ENCODE peak calls at places on chromosome 9, in four cellular contexts. O, U, R and V are unnamed samples.

GRCh38 chr9:12849486-12850010 is 74.7 kb downstream of the LURAP1L start:
- DNase-seq in O (no peak), U (no peak), R (peak), V (no peak)

GRCh38 chr9:121956808-121957207 is 136.3 kb downstream of the TTLL11 start:
- DNase-seq in O (no peak), U (no peak), R (no peak), V (no peak)

GRCh38 chr9:122144006-122144405 is 15.6 kb downstream of the NDUFA8 start:
- DNase-seq in O (no peak), U (no peak), R (no peak), V (no peak)

GRCh38 chr9:111952559-111952958 is 55.9 kb downstream of the UGCG start:
- DNase-seq in O (no peak), U (no peak), R (peak), V (no peak)

GRCh38 chr9:133151601-133152525 is 11.9 kb downstream of the GBGT1 start:
- DNase-seq in O (no peak), U (no peak), R (no peak), V (no peak)

GRCh38 chr9:114906922-114907571 is 23.3 kb downstream of the TNFSF8 start:
- DNase-seq in O (peak), U (peak), R (peak), V (peak)

GRCh38 chr9:110700953-110701352 is 32.4 kb downstream of the MUSK start:
- DNase-seq in O (no peak), U (no peak), R (peak), V (no peak)

GRCh38 chr9:124696101-124696500 is 75.0 kb downstream of the NR6A1 start:
- DNase-seq in O (no peak), U (peak), R (peak), V (no peak)

GRCh38 chr9:34744295-34745221 is 34.6 kb upstream of the CCL21 start:
- DNase-seq in O (no peak), U (peak), R (peak), V (no peak)

GRCh38 chr9:136611606-136612005 is 51.1 kb upstream of the EGFL7 start:
- DNase-seq in O (no peak), U (no peak), R (no peak), V (no peak)

GRCh38 chr9:136609838-136610311 is 52.8 kb upstream of the EGFL7 start:
- DNase-seq in O (no peak), U (no peak), R (no peak), V (no peak)

GRCh38 chr9:136610426-136610825 is 52.3 kb upstream of the EGFL7 start:
- DNase-seq in O (no peak), U (no peak), R (no peak), V (no peak)

GRCh38 chr9:136609160-136609475 is 53.6 kb upstream of the EGFL7 start:
- DNase-seq in O (no peak), U (no peak), R (no peak), V (no peak)

DNA sequence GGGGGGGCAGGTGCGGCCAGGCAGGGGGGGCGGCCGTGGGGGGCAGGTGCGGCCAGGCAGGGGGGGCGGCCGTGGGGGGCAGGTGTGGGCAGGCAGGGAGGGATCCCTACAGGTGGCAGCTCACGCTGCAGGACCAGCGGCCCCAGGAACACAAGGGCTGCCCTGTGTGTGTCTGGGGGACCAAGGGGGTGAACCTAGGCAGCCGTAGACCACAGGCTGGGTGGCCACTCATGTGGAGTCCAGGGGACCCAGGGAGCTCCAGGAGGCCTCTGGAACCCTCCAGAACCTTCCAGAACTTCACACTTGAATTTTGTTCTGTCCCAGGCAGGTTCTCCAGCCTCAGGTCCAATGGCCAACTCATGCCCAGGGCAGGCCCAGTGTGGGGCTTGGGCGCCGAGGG is 51.6 kb upstream of the EGFL7 start:
- DNase-seq in O (no peak), U (no peak), R (no peak), V (no peak)
- H2BK120ac ChIP-seq in O (no peak), U (no peak), R (peak), V (peak)

DNA sequence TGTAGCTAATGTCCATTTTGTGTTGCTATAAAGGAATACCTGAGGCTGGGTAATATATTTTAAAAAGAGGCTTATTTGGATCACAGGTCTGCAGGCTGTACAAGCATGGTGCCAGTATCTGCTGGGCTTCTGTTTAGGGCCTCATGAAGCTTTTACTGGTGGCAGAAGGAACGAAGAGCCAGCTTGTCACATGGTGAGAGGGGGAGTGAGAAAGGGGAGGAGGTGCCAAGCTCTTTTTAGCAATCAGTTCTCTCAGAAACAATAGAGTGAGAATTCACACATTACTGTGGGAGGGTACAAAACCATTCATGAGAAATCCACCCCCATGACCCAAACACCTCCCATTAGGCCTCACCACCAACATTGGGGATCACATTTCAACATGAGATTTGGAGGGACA is 340.9 kb downstream of the RASEF start:
- DNase-seq in O (no peak), U (peak), R (no peak), V (no peak)
- H2BK120ac ChIP-seq in O (no peak), U (no peak), R (no peak), V (no peak)

GRCh38 chr9:129143461-129143927 is 32.3 kb downstream of the PTPA start:
- DNase-seq in O (peak), U (peak), R (peak), V (no peak)
- H2BK120ac ChIP-seq in O (peak), U (peak), R (peak), V (no peak)

GRCh38 chr9:134597957-134598883 is 43.4 kb upstream of the COL5A1 start:
- DNase-seq in O (peak), U (peak), R (no peak), V (no peak)
- H2BK120ac ChIP-seq in O (no peak), U (no peak), R (peak), V (peak)

GRCh38 chr9:106843361-106843760 is 19.6 kb upstream of the ZNF462 start:
- DNase-seq in O (no peak), U (no peak), R (no peak), V (no peak)
- H2BK120ac ChIP-seq in O (no peak), U (no peak), R (no peak), V (no peak)

GRCh38 chr9:93601666-93602065 is 25.3 kb downstream of the PHF2 start:
- DNase-seq in O (no peak), U (no peak), R (no peak), V (no peak)
- H2BK120ac ChIP-seq in O (no peak), U (no peak), R (no peak), V (no peak)